ENCODE peak calls at places on chromosomes 2 and 18, in eight cellular contexts. F is CD8-positive, alpha-beta T cell; J is H9; E is stomach; B is ascending aorta; M is astrocyte; D is spleen; A is heart left ventricle. K is an unnamed sample.

GRCh38 chr2:80437959-80438358 is 133.4 kb upstream of the LRRTM1 start:
- DNase-seq in F (no peak), J (no peak), E (no peak), B (no peak), M (no peak), D (no peak), A (no peak), K (no peak)

GRCh38 chr2:217090024-217090473 is 230.2 kb upstream of the TNP1 start:
- DNase-seq in F (no peak), J (no peak), E (no peak), B (no peak), M (no peak), D (no peak), A (no peak), K (no peak)

GRCh38 chr2:237403024-237403882 is 10.7 kb downstream of the COL6A3 start:
- DNase-seq in F (no peak), J (no peak), E (no peak), B (no peak), M (peak), D (no peak), A (no peak), K (no peak)

GRCh38 chr2:178268435-178268834 is 74.1 kb downstream of the OSBPL6 start:
- DNase-seq in F (no peak), J (no peak), E (no peak), B (no peak), M (no peak), D (no peak), A (no peak), K (no peak)

GRCh38 chr18:68438536-68438935 is 276.4 kb downstream of the TMX3 start:
- DNase-seq in F (no peak), J (no peak), E (no peak), B (no peak), M (no peak), D (no peak), A (no peak), K (no peak)

GRCh38 chr18:41695441-41695840 is 259.6 kb upstream of the PIK3C3 start:
- DNase-seq in F (no peak), J (no peak), E (no peak), B (no peak), M (no peak), D (no peak), A (no peak), K (no peak)

GRCh38 chr2:4192119-4192518 is 488.7 kb downstream of the DCDC2C start:
- DNase-seq in F (no peak), J (no peak), E (no peak), B (no peak), M (no peak), D (no peak), A (no peak), K (no peak)

GRCh38 chr2:18379869-18380268 is 180.6 kb downstream of the RDH14 start:
- DNase-seq in F (no peak), J (no peak), E (no peak), B (no peak), M (no peak), D (no peak), A (no peak), K (no peak)

GRCh38 chr2:118310016-118310877 is 222.0 kb downstream of the INSIG2 start:
- DNase-seq in F (peak), J (peak), E (no peak), B (no peak), M (peak), D (no peak), A (peak), K (peak)

GRCh38 chr18:58572181-58572580 is 56.7 kb downstream of the ALPK2 start:
- DNase-seq in F (no peak), J (no peak), E (no peak), B (no peak), M (peak), D (no peak), A (no peak), K (no peak)

GRCh38 chr2:12819098-12819465 is 102.3 kb downstream of the TRIB2 start:
- DNase-seq in F (no peak), J (no peak), E (peak), B (peak), M (peak), D (no peak), A (no peak), K (no peak)

GRCh38 chr2:235187806-235188205 is 236.0 kb downstream of the SH3BP4 start:
- DNase-seq in F (no peak), J (no peak), E (no peak), B (no peak), M (no peak), D (no peak), A (no peak), K (no peak)

GRCh38 chr2:11285499-11285898 is 58.9 kb downstream of the ROCK2 start:
- DNase-seq in F (no peak), J (no peak), E (no peak), B (no peak), M (no peak), D (no peak), A (no peak), K (no peak)

GRCh38 chr18:45505497-45506206 is 109.6 kb upstream of the SLC14A2 start:
- DNase-seq in F (no peak), J (no peak), E (no peak), B (no peak), M (peak), D (no peak), A (no peak), K (no peak)

GRCh38 chr2:75053484-75054112 is 95.2 kb downstream of the POLE4 start:
- DNase-seq in F (no peak), J (peak), E (no peak), B (no peak), M (no peak), D (no peak), A (peak), K (no peak)

GRCh38 chr2:148540022-148540421 is 104.5 kb upstream of the EPC2 start:
- DNase-seq in F (no peak), J (no peak), E (no peak), B (peak), M (no peak), D (no peak), A (no peak), K (no peak)

GRCh38 chr2:98472132-98472650 is 27.5 kb downstream of the INPP4A start:
- DNase-seq in F (no peak), J (no peak), E (peak), B (no peak), M (no peak), D (peak), A (no peak), K (no peak)

GRCh38 chr18:76380791-76381405 is 114.1 kb downstream of the ZNF516 start:
- DNase-seq in F (no peak), J (peak), E (no peak), B (no peak), M (no peak), D (peak), A (no peak), K (no peak)

GRCh38 chr2:226017534-226017933 is 618.0 kb downstream of the NYAP2 start:
- DNase-seq in F (no peak), J (no peak), E (no peak), B (no peak), M (no peak), D (no peak), A (no peak), K (no peak)

GRCh38 chr18:27839141-27839540 is 337.8 kb downstream of the CDH2 start:
- DNase-seq in F (no peak), J (no peak), E (no peak), B (no peak), M (peak), D (no peak), A (no peak), K (no peak)

GRCh38 chr2:55169915-55170314 is 62.2 kb downstream of the CLHC1 start:
- DNase-seq in F (no peak), J (no peak), E (peak), B (no peak), M (no peak), D (no peak), A (no peak), K (no peak)

GRCh38 chr18:70333757-70334156 is 44.9 kb downstream of the SOCS6 start:
- DNase-seq in F (no peak), J (no peak), E (no peak), B (peak), M (peak), D (no peak), A (no peak), K (no peak)

GRCh38 chr2:190465060-190465459 is 56.9 kb downstream of the MFSD6 start:
- DNase-seq in F (no peak), J (no peak), E (no peak), B (no peak), M (no peak), D (no peak), A (no peak), K (no peak)

GRCh38 chr2:137886432-137886831 is 77.8 kb upstream of the HNMT start:
- DNase-seq in F (no peak), J (peak), E (no peak), B (no peak), M (no peak), D (no peak), A (no peak), K (no peak)

GRCh38 chr2:60958361-60958760 is 59.2 kb upstream of the PEX13 start:
- DNase-seq in F (no peak), J (no peak), E (no peak), B (no peak), M (peak), D (no peak), A (no peak), K (no peak)

GRCh38 chr18:75204262-75204977 is 4.5 kb downstream of the PTGR3 start:
- DNase-seq in F (no peak), J (peak), E (no peak), B (no peak), M (peak), D (no peak), A (peak), K (no peak)

GRCh38 chr18:36638224-36638623 is 190.6 kb downstream of the TPGS2 start:
- DNase-seq in F (no peak), J (no peak), E (no peak), B (no peak), M (no peak), D (no peak), A (no peak), K (no peak)

GRCh38 chr2:30232801-30233130 is 1.4 kb downstream of the LBH start:
- DNase-seq in F (peak), J (no peak), E (no peak), B (no peak), M (no peak), D (peak), A (no peak), K (peak)

GRCh38 chr18:33440011-33440383 is 524 bp downstream of the CCDC178 start:
- DNase-seq in F (no peak), J (peak), E (peak), B (no peak), M (peak), D (no peak), A (peak), K (no peak)

GRCh38 chr2:120346034-120346666 is at the start of gene INHBB:
- DNase-seq in F (no peak), J (peak), E (no peak), B (no peak), M (no peak), D (peak), A (peak), K (no peak)

GRCh38 chr18:61669320-61669719 is 223.5 kb downstream of the RNF152 start:
- DNase-seq in F (no peak), J (no peak), E (no peak), B (no peak), M (peak), D (no peak), A (no peak), K (no peak)

GRCh38 chr18:32822197-32822596 is 49.4 kb upstream of the KLHL14 start:
- DNase-seq in F (no peak), J (no peak), E (no peak), B (no peak), M (no peak), D (no peak), A (no peak), K (no peak)

GRCh38 chr2:152611458-152612231 is 105.6 kb downstream of the PRPF40A start:
- DNase-seq in F (no peak), J (no peak), E (no peak), B (peak), M (peak), D (no peak), A (no peak), K (no peak)

GRCh38 chr2:236867441-236868260 is 218.0 kb upstream of the COPS8 start:
- DNase-seq in F (no peak), J (peak), E (no peak), B (peak), M (peak), D (no peak), A (no peak), K (no peak)

GRCh38 chr2:16869711-16870110 is 204.1 kb upstream of the CYRIA start:
- DNase-seq in F (no peak), J (no peak), E (no peak), B (no peak), M (no peak), D (no peak), A (no peak), K (no peak)

GRCh38 chr2:112726487-112727190 is 5.8 kb downstream of the NT5DC4 start:
- DNase-seq in F (peak), J (peak), E (peak), B (peak), M (peak), D (peak), A (peak), K (peak)

GRCh38 chr2:222944552-222944951 is 83.7 kb downstream of the ACSL3 start:
- DNase-seq in F (no peak), J (no peak), E (no peak), B (no peak), M (peak), D (no peak), A (no peak), K (no peak)
- H3K27ac ChIP-seq in F (no peak), J (no peak), E (no peak), B (no peak), M (no peak), D (peak), A (no peak), K (no peak)

GRCh38 chr2:160837416-160837815 is 322.8 kb upstream of the TANK start:
- DNase-seq in F (no peak), J (no peak), E (no peak), B (no peak), M (peak), D (no peak), A (no peak), K (no peak)
- H3K27ac ChIP-seq in F (no peak), J (no peak), E (no peak), B (no peak), M (peak), D (no peak), A (no peak), K (no peak)

DNA sequence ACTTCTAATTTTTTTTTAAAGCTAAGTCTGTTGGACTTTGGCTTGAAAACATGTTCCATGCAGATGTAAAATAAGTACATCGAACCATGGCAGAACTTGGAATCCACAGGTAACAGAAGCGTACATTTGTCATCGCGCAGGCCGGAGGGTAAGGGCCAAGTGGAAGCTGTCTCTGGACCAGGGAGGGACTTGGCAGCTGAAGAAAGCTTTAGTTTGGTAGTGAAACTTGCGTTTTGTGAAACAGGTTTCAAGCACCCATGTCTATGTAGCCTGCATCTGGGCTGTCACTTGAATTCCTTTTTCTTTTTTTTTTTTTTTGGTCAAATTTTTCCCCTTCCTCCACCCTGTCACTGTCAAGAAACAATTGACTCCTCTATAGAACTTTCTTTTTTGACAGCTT is 20.4 kb downstream of the GRHL1 start:
- DNase-seq in F (no peak), J (no peak), E (no peak), B (no peak), M (no peak), D (no peak), A (no peak), K (no peak)
- H3K27ac ChIP-seq in F (no peak), J (no peak), E (no peak), B (no peak), M (no peak), D (no peak), A (no peak), K (no peak)

DNA sequence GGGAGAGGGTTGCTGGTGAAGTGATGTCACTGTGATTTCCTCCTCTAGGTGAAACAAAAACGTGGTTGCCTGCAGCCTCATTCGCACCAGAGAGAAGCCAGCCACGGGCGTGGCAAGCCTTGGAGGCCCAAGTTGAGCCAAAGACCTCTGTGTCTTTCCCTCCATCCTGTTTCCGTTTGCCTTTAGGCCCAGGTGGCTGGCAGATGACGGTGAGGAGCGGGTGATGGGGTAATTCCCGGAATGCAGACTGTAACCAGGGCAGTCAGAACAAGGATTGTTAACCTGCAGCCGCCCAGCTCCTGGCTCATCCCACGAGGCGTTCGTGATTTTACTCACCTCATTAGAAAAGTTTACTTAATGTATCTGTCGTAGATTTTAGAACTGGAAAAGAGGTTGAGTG is 14.4 kb downstream of the CTIF start:
- DNase-seq in F (no peak), J (no peak), E (no peak), B (no peak), M (no peak), D (no peak), A (no peak), K (no peak)
- H3K27ac ChIP-seq in F (no peak), J (no peak), E (no peak), B (no peak), M (no peak), D (no peak), A (no peak), K (no peak)

GRCh38 chr2:54083021-54083420 is 32.4 kb upstream of the ACYP2 start:
- DNase-seq in F (no peak), J (peak), E (no peak), B (no peak), M (no peak), D (no peak), A (no peak), K (no peak)

GRCh38 chr2:54084600-54084999 is 30.8 kb upstream of the ACYP2 start:
- DNase-seq in F (no peak), J (no peak), E (no peak), B (no peak), M (no peak), D (no peak), A (no peak), K (no peak)

GRCh38 chr2:54081574-54081973 is 33.8 kb upstream of the ACYP2 start:
- DNase-seq in F (no peak), J (no peak), E (no peak), B (no peak), M (peak), D (no peak), A (no peak), K (no peak)

GRCh38 chr2:54085069-54085468 is 30.3 kb upstream of the ACYP2 start:
- DNase-seq in F (no peak), J (no peak), E (no peak), B (no peak), M (no peak), D (no peak), A (peak), K (no peak)

DNA sequence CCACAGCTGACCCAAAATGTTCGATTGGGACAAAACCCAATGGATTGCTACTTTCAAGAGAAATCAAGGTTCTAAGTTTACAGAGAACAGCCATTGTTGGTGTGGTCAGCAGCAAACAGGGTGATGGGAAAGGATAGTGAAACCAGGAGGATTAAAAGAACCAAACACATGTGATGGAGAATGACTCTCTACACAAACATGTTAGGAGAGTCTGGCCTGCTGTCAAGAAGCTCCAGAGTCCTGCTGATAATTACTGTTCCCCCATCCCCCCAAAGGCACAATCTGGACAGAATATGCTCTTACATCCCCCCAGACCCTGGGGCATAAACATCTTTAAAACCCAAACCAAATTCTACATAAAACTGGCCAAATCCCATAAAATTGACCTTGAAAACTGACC is 32.0 kb upstream of the ACYP2 start:
- DNase-seq in F (no peak), J (no peak), E (no peak), B (no peak), M (no peak), D (no peak), A (no peak), K (no peak)
- H3K27ac ChIP-seq in F (no peak), J (no peak), E (no peak), B (no peak), M (no peak), D (no peak), A (no peak), K (no peak)

GRCh38 chr18:51006061-51006818 is 23.8 kb upstream of the SMAD4 start:
- DNase-seq in F (no peak), J (no peak), E (no peak), B (no peak), M (no peak), D (no peak), A (no peak), K (no peak)

GRCh38 chr18:51009071-51009470 is 20.9 kb upstream of the SMAD4 start:
- DNase-seq in F (no peak), J (no peak), E (no peak), B (no peak), M (peak), D (no peak), A (no peak), K (no peak)

GRCh38 chr18:51010218-51010617 is 19.8 kb upstream of the SMAD4 start:
- DNase-seq in F (no peak), J (no peak), E (no peak), B (no peak), M (no peak), D (no peak), A (no peak), K (no peak)

GRCh38 chr18:51006948-51007786 is 22.8 kb upstream of the SMAD4 start:
- DNase-seq in F (no peak), J (no peak), E (no peak), B (no peak), M (no peak), D (no peak), A (no peak), K (no peak)

GRCh38 chr18:51007787-51008134 is 22.3 kb upstream of the SMAD4 start:
- DNase-seq in F (no peak), J (no peak), E (no peak), B (no peak), M (no peak), D (no peak), A (no peak), K (no peak)
- H3K27ac ChIP-seq in F (no peak), J (no peak), E (no peak), B (no peak), M (no peak), D (no peak), A (no peak), K (no peak)

DNA sequence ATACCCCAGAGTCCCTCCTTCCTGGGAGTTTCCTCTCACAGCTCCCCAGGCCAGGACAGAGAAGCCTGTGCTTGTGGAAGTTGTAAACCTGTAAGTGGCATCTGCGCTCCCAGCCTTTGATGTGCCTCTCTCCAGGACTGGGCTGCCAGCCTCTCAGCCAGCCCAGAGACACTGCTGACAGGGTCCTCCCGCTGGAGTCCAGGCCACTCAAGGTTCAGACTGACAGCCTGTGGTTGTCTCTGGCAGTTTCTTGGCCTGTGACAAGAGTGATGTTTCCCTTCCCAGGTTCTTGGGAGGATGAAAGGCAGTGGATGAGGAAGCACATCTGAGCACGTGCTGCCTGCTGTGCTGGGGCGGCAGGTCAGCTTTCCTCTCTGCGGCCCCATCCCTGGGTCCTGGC is 3.0 kb downstream of the SLC35F6 start:
- DNase-seq in F (no peak), J (no peak), E (no peak), B (no peak), M (no peak), D (no peak), A (no peak), K (no peak)
- H3K27ac ChIP-seq in F (no peak), J (no peak), E (peak), B (peak), M (no peak), D (no peak), A (no peak), K (no peak)

DNA sequence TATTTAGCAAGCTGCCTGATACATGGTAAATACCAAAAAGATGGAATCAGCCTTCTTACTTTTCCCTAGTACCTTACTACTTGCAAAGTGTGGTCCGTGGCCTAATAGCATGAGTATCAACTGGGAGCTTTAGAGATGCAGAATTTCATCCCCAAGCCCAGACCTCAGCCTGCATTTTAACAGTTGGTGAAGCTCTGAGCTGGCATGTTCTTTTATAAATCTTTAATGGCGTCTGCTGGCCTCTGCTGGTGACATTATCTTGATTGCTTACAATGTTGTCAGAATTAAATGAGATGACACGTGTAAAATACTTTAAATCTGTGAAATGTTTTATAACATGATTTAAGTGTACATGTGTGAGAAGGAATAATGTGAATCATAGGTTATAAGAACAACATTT is 115.1 kb upstream of the NOSTRIN start:
- DNase-seq in F (no peak), J (no peak), E (no peak), B (no peak), M (peak), D (no peak), A (no peak), K (peak)
- H3K27ac ChIP-seq in F (no peak), J (no peak), E (no peak), B (no peak), M (no peak), D (no peak), A (no peak), K (no peak)